ENCODE peak calls at places on chromosome 13, in ten cellular contexts. T is thyroid gland, E is Peyer's patch, F is omental fat pad, I is endothelial cell, W is H1, O is tibial nerve, S is pancreas, Z is AG09319, J is PC-3. M is an unnamed sample.

GRCh38 chr13:102675115-102675514 is 19.7 kb downstream of the METTL21C start:
- DNase-seq in T (no peak), E (no peak), F (no peak), I (no peak), W (no peak), O (no peak), S (no peak), Z (no peak), J (no peak), M (no peak)

GRCh38 chr13:30918662-30919405 is 12.8 kb downstream of the MEDAG start:
- DNase-seq in T (no peak), E (no peak), F (no peak), I (no peak), W (no peak), O (no peak), S (no peak), Z (no peak), J (no peak), M (no peak)

GRCh38 chr13:21913010-21913409 is 242.1 kb downstream of the FGF9 start:
- DNase-seq in T (no peak), E (no peak), F (no peak), I (peak), W (no peak), O (no peak), S (no peak), Z (no peak), J (no peak), M (peak)

GRCh38 chr13:61592489-61592888 is 176.8 kb upstream of the PCDH20 start:
- DNase-seq in T (no peak), E (no peak), F (no peak), I (no peak), W (no peak), O (no peak), S (no peak), Z (no peak), J (no peak), M (no peak)

GRCh38 chr13:98843482-98843877 is 91.0 kb upstream of the SLC15A1 start:
- DNase-seq in T (no peak), E (no peak), F (no peak), I (no peak), W (no peak), O (no peak), S (no peak), Z (no peak), J (no peak), M (no peak)

GRCh38 chr13:25046274-25046984 is 49.5 kb upstream of the PABPC3 start:
- DNase-seq in T (no peak), E (no peak), F (no peak), I (peak), W (no peak), O (no peak), S (no peak), Z (no peak), J (no peak), M (no peak)

GRCh38 chr13:113756441-113757097 is 2.5 kb upstream of the TMEM255B start:
- DNase-seq in T (no peak), E (peak), F (no peak), I (no peak), W (no peak), O (no peak), S (no peak), Z (no peak), J (peak), M (no peak)

GRCh38 chr13:51620165-51620983 is 36.1 kb downstream of the WDFY2 start:
- DNase-seq in T (no peak), E (no peak), F (no peak), I (peak), W (no peak), O (no peak), S (no peak), Z (no peak), J (no peak), M (no peak)

GRCh38 chr13:48210178-48210577 is 22.8 kb upstream of the ITM2B start:
- DNase-seq in T (no peak), E (no peak), F (no peak), I (no peak), W (no peak), O (no peak), S (no peak), Z (peak), J (peak), M (no peak)

DNA sequence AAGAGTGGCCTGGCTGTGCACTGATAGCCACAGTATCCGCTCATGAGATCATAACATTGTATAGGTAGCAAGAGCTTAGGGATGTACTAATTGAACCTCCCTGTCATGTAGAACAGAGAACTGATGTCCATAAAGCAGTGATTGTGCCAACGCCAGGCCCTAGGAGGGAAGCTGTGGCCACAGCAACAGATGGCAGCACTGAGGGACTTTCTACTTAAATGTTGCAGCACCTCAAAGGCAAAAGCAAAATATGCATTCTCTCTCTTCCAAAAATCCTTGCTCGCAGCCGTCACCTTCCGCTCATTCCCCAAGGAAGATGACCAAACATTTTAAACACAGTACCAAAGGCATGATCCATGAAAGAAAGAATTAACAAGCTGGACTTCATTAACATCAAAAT is 32.3 kb downstream of the COL4A1 start:
- DNase-seq in T (no peak), E (peak), F (no peak), I (no peak), W (peak), O (no peak), S (no peak), Z (no peak), J (peak), M (no peak)
- TF ChIP-seq CTCF in T (no peak), E (no peak), F (no peak), I (no peak), W (peak), O (peak), S (no peak), Z (peak), J (peak), M (no peak)

DNA sequence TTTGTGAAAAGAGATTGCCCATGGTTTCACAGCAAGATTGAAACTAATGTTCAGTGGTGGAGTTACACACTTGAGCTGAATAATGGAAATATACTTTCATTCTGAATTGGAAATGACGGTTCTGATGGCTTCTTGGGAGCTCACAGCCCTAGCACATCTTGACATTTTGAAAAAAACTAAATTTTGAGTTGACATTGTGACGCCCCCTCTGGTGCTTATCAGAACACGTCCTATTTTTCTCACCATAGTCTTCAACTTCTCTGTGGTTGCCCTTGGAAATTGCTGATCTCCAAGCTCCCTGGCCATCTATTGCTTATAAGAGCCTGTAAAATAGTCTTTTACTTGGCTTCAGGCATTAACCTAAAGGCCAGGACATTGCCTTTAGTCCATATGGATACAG is 202.1 kb downstream of the OXGR1 start:
- DNase-seq in T (no peak), E (no peak), F (no peak), I (no peak), W (no peak), O (no peak), S (no peak), Z (no peak), J (no peak), M (no peak)
- TF ChIP-seq CTCF in T (no peak), E (no peak), F (no peak), I (no peak), W (peak), O (no peak), S (no peak), Z (no peak), J (no peak), M (no peak)

GRCh38 chr13:46964789-46965527 is 68.1 kb upstream of the HTR2A start:
- DNase-seq in T (no peak), E (no peak), F (no peak), I (no peak), W (no peak), O (no peak), S (no peak), Z (no peak), J (peak), M (no peak)

GRCh38 chr13:46963874-46964273 is 67.0 kb upstream of the HTR2A start:
- DNase-seq in T (no peak), E (no peak), F (no peak), I (no peak), W (no peak), O (no peak), S (no peak), Z (no peak), J (no peak), M (no peak)

GRCh38 chr13:46961719-46962118 is 64.9 kb upstream of the HTR2A start:
- DNase-seq in T (no peak), E (no peak), F (no peak), I (no peak), W (no peak), O (no peak), S (no peak), Z (no peak), J (peak), M (peak)

DNA sequence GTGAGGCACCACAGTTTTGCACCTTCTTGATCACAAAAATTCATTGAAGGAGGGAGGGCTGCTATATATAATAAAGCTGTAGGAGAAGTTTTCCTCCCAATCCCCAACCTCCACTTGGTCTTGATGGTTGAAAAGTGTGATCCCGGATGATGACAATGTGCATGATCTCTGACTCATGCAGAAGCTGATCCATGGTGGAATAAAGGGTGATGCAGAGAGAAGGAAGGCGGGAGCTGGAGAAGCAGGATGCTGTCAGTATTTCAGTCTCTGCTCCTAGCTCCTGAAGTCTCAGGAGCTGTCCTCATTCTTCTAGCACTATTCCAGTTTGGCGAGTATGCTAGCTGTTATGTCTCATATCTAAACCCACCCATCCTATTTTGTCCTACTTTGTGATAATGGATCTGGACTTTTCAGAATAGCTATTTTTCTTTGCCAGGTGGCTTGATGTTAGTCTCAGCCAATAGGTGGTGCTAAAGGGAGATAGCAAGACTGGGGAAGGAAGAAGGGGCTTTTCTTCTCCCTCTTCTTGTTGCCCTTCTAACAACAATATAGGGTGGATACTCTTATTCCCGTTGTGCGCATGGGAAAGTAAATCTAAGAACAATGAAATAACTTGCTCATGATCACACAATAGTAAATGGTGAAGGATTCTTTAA is 65.6 kb upstream of the HTR2A start:
- DNase-seq in T (no peak), E (no peak), F (no peak), I (no peak), W (no peak), O (no peak), S (no peak), Z (no peak), J (peak), M (peak)
- TF ChIP-seq CTCF in T (no peak), E (no peak), F (no peak), I (no peak), W (peak), O (no peak), S (no peak), Z (peak), J (peak), M (peak)

GRCh38 chr13:26628706-26629105 is 71.2 kb downstream of the WASF3 start:
- DNase-seq in T (peak), E (peak), F (no peak), I (no peak), W (no peak), O (no peak), S (no peak), Z (no peak), J (peak), M (no peak)
- TF ChIP-seq CTCF in T (no peak), E (peak), F (no peak), I (no peak), W (peak), O (no peak), S (no peak), Z (peak), J (peak), M (no peak)

GRCh38 chr13:40558656-40559055 is 107.8 kb downstream of the FOXO1 start:
- DNase-seq in T (no peak), E (no peak), F (no peak), I (no peak), W (no peak), O (no peak), S (no peak), Z (no peak), J (no peak), M (no peak)

GRCh38 chr13:40550130-40550529 is 116.3 kb downstream of the FOXO1 start:
- DNase-seq in T (no peak), E (no peak), F (no peak), I (no peak), W (no peak), O (no peak), S (no peak), Z (no peak), J (no peak), M (no peak)

GRCh38 chr13:40549500-40550094 is 116.8 kb downstream of the FOXO1 start:
- DNase-seq in T (no peak), E (no peak), F (no peak), I (no peak), W (no peak), O (no peak), S (no peak), Z (peak), J (no peak), M (no peak)

GRCh38 chr13:40552895-40553294 is 113.5 kb downstream of the FOXO1 start:
- DNase-seq in T (no peak), E (no peak), F (no peak), I (no peak), W (no peak), O (no peak), S (no peak), Z (no peak), J (no peak), M (no peak)

DNA sequence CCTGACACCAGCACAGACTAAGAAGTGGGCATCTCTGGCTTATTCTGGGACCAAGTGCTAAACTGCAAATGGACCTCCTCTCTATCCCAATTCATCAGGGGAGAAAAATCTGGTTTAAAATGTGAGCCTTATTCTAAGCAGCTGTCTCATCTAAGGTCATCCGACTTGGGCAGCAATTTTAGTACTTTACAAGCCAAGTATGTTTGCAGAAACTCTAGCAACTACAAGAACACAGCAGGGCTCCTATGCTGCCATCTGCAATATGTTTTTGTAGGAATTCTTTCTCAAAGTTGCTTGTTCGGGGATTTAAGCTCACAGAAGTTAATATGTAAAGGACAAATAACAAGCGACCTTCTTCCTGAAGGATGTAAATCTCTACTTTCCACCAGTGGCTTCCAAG is 113.1 kb downstream of the FOXO1 start:
- DNase-seq in T (no peak), E (no peak), F (no peak), I (no peak), W (no peak), O (no peak), S (no peak), Z (no peak), J (no peak), M (no peak)
- TF ChIP-seq CTCF in T (no peak), E (no peak), F (no peak), I (no peak), W (no peak), O (no peak), S (no peak), Z (no peak), J (no peak), M (no peak)